ENCODE peak calls at places on chromosomes 4 and X, in eight cellular contexts. U is adipocyte; N is endothelial cell of umbilical vein; J is bronchial epithelial cell; R is amniotic stem cell; I is stomach; W is A172; P is natural killer cell treated with Interleukin-12 subunit alpha and Interleukin-12 subunit beta and Interleukin-15 and Interleukin-18, amount 100 ng/mL, for 72 hours. D is an unnamed sample.

GRCh38 chr4:100168521-100168920 is 21.7 kb downstream of the DDIT4L start:
- DNase-seq in N (no peak), U (peak), J (no peak), I (no peak), R (no peak), P (no peak), W (no peak), D (peak)

GRCh38 chrX:9829308-9830267 is 43.4 kb downstream of the SHROOM2 start:
- DNase-seq in U (no peak), I (no peak), J (peak), R (no peak), W (peak), N (no peak), P (no peak), D (no peak)

GRCh38 chrX:17415242-17415815 is 40.3 kb downstream of the NHS start:
- DNase-seq in J (no peak), U (no peak), I (no peak), N (no peak), R (no peak), P (no peak), W (no peak), D (no peak)

GRCh38 chr4:84238247-84239090 is 260.6 kb downstream of the NKX6-1 start:
- DNase-seq in R (no peak), I (no peak), P (no peak), W (no peak), U (peak), J (peak), N (no peak), D (peak)

GRCh38 chr4:74933562-74934015 is 673 bp downstream of the PARM1 start:
- DNase-seq in W (no peak), J (no peak), U (peak), I (peak), N (peak), R (no peak), P (no peak), D (no peak)

GRCh38 chr4:16591867-16592266 is 306.6 kb downstream of the LDB2 start:
- DNase-seq in P (no peak), R (no peak), J (no peak), I (no peak), N (no peak), U (no peak), W (no peak), D (no peak)

GRCh38 chr4:88690355-88690754 is 7.3 kb downstream of the NAP1L5 start:
- DNase-seq in W (peak), R (no peak), N (peak), I (no peak), P (no peak), J (peak), U (peak), D (no peak)

GRCh38 chrX:78029663-78030062 is 60.2 kb upstream of the PGAM4 start:
- DNase-seq in R (peak), N (peak), P (no peak), W (peak), J (peak), U (peak), I (no peak), D (peak)

GRCh38 chr4:7973545-7973981 is 33.9 kb upstream of the AFAP1 start:
- DNase-seq in P (peak), N (no peak), R (no peak), I (no peak), J (peak), U (peak), W (peak), D (no peak)

GRCh38 chr4:59553063-59553738 is 1646.9 kb upstream of the ADGRL3 start:
- DNase-seq in P (no peak), N (peak), I (no peak), R (no peak), W (peak), U (peak), J (peak), D (no peak)

GRCh38 chr4:76784237-76784636 is 113.7 kb downstream of the SOWAHB start:
- DNase-seq in W (no peak), U (no peak), P (no peak), N (no peak), J (no peak), I (no peak), R (no peak), D (no peak)

GRCh38 chrX:40170830-40171512 is 73.2 kb upstream of the BCOR start:
- DNase-seq in I (no peak), J (no peak), U (peak), P (no peak), R (no peak), W (no peak), N (no peak), D (no peak)

GRCh38 chrX:151151668-151152267 is 24.6 kb upstream of the GPR50 start:
- DNase-seq in I (no peak), U (peak), R (no peak), J (peak), W (peak), N (peak), P (peak), D (peak)

GRCh38 chr4:167176723-167177367 is 57.4 kb downstream of the SPOCK3 start:
- DNase-seq in J (no peak), R (no peak), W (no peak), I (no peak), P (no peak), N (no peak), U (no peak), D (no peak)

GRCh38 chr4:47567511-47567910 is 82.4 kb downstream of the ATP10D start:
- DNase-seq in P (no peak), N (no peak), U (peak), I (no peak), R (no peak), J (peak), W (no peak), D (no peak)

GRCh38 chr4:90165883-90166282 is 38.7 kb downstream of the CCSER1 start:
- DNase-seq in J (no peak), I (no peak), U (no peak), W (no peak), N (no peak), P (no peak), R (no peak), D (no peak)

GRCh38 chr4:150005537-150005936 is 72.7 kb upstream of the DCLK2 start:
- DNase-seq in P (no peak), R (no peak), N (no peak), U (no peak), I (no peak), J (no peak), W (peak), D (no peak)

GRCh38 chr4:65416875-65417274 is 253.4 kb downstream of the EPHA5 start:
- DNase-seq in J (no peak), W (peak), R (no peak), N (peak), U (peak), P (no peak), I (peak), D (no peak)

GRCh38 chr4:95087657-95088455 is 330.1 kb downstream of the BMPR1B start:
- DNase-seq in R (no peak), I (no peak), U (peak), P (no peak), J (peak), W (no peak), N (peak), D (no peak)